ENCODE peak calls at places on chromosome 18, in five cellular contexts. One of them, this sample, is unnamed.

GRCh38 chr18:79531386-79531785 is 135.7 kb downstream of the NFATC1 start:
- DNase-seq in effector CD8-positive, alpha-beta T cell: no peak
- DNase-seq in thyroid gland: no peak
- DNase-seq in NCI-H82: no peak
- DNase-seq in foreskin fibroblast: no peak
- DNase-seq in this sample: no peak

GRCh38 chr18:61742555-61743429 is 150.0 kb downstream of the RNF152 start:
- DNase-seq in effector CD8-positive, alpha-beta T cell: no peak
- DNase-seq in thyroid gland: peak; percentile 42
- DNase-seq in NCI-H82: no peak
- DNase-seq in foreskin fibroblast: no peak
- DNase-seq in this sample: no peak

GRCh38 chr18:4069183-4069582 is 385.9 kb downstream of the DLGAP1 start:
- DNase-seq in effector CD8-positive, alpha-beta T cell: no peak
- DNase-seq in thyroid gland: no peak
- DNase-seq in NCI-H82: no peak
- DNase-seq in foreskin fibroblast: no peak
- DNase-seq in this sample: no peak

GRCh38 chr18:10042492-10042891 is 128.7 kb downstream of the VAPA start:
- DNase-seq in effector CD8-positive, alpha-beta T cell: no peak
- DNase-seq in thyroid gland: no peak
- DNase-seq in NCI-H82: no peak
- DNase-seq in foreskin fibroblast: no peak
- DNase-seq in this sample: no peak

GRCh38 chr18:72468011-72468710 is 76.0 kb downstream of the CBLN2 start:
- DNase-seq in effector CD8-positive, alpha-beta T cell: no peak
- DNase-seq in thyroid gland: no peak
- DNase-seq in NCI-H82: no peak
- DNase-seq in foreskin fibroblast: no peak
- DNase-seq in this sample: no peak

GRCh38 chr18:36811430-36811829 is 17.4 kb downstream of the TPGS2 start:
- DNase-seq in effector CD8-positive, alpha-beta T cell: no peak
- DNase-seq in thyroid gland: no peak
- DNase-seq in NCI-H82: no peak
- DNase-seq in foreskin fibroblast: no peak
- DNase-seq in this sample: no peak

GRCh38 chr18:74947875-74948274 is 261.1 kb downstream of the PTGR3 start:
- DNase-seq in effector CD8-positive, alpha-beta T cell: no peak
- DNase-seq in thyroid gland: no peak
- DNase-seq in NCI-H82: no peak
- DNase-seq in foreskin fibroblast: no peak
- DNase-seq in this sample: no peak

GRCh38 chr18:59376351-59376935 is 17.4 kb upstream of the LMAN1 start:
- DNase-seq in effector CD8-positive, alpha-beta T cell: no peak
- DNase-seq in thyroid gland: no peak
- DNase-seq in NCI-H82: peak; percentile 97
- DNase-seq in foreskin fibroblast: no peak
- DNase-seq in this sample: no peak

GRCh38 chr18:57353940-57354461 is 1.6 kb downstream of the ST8SIA3 start:
- DNase-seq in effector CD8-positive, alpha-beta T cell: no peak
- DNase-seq in thyroid gland: peak; percentile 5
- DNase-seq in NCI-H82: no peak
- DNase-seq in foreskin fibroblast: peak; percentile 24
- DNase-seq in this sample: peak; percentile 64

GRCh38 chr18:23203891-23204432 is 68.7 kb downstream of the CABLES1 start:
- DNase-seq in effector CD8-positive, alpha-beta T cell: no peak
- DNase-seq in thyroid gland: peak; percentile 37
- DNase-seq in NCI-H82: no peak
- DNase-seq in foreskin fibroblast: no peak
- DNase-seq in this sample: no peak

GRCh38 chr18:3581890-3582289 is 131.9 kb downstream of the TGIF1 start:
- DNase-seq in effector CD8-positive, alpha-beta T cell: no peak
- DNase-seq in thyroid gland: no peak
- DNase-seq in NCI-H82: no peak
- DNase-seq in foreskin fibroblast: no peak
- DNase-seq in this sample: no peak

GRCh38 chr18:54742120-54742519 is 86.2 kb upstream of the RAB27B start:
- DNase-seq in effector CD8-positive, alpha-beta T cell: no peak
- DNase-seq in thyroid gland: no peak
- DNase-seq in NCI-H82: no peak
- DNase-seq in foreskin fibroblast: no peak
- DNase-seq in this sample: no peak

GRCh38 chr18:23134780-23135678 is at the start of gene CABLES1:
- DNase-seq in effector CD8-positive, alpha-beta T cell: no peak
- DNase-seq in thyroid gland: peak; percentile 81
- DNase-seq in NCI-H82: peak; percentile 73
- DNase-seq in foreskin fibroblast: peak; percentile 28
- DNase-seq in this sample: peak; percentile 49

GRCh38 chr18:48106976-48107781 is 176.7 kb upstream of the SMAD2 start:
- DNase-seq in effector CD8-positive, alpha-beta T cell: no peak
- DNase-seq in thyroid gland: no peak
- DNase-seq in NCI-H82: no peak
- DNase-seq in foreskin fibroblast: no peak
- DNase-seq in this sample: no peak

GRCh38 chr18:46468431-46469180 is 188.4 kb downstream of the LOXHD1 start:
- DNase-seq in effector CD8-positive, alpha-beta T cell: no peak
- DNase-seq in thyroid gland: no peak
- DNase-seq in NCI-H82: no peak
- DNase-seq in foreskin fibroblast: no peak
- DNase-seq in this sample: no peak

GRCh38 chr18:43279015-43279758 is 1.9 kb upstream of the SYT4 start:
- DNase-seq in effector CD8-positive, alpha-beta T cell: no peak
- DNase-seq in thyroid gland: no peak
- DNase-seq in NCI-H82: peak; percentile 94
- DNase-seq in foreskin fibroblast: no peak
- DNase-seq in this sample: no peak

GRCh38 chr18:58831610-58832009 is 33.1 kb upstream of the ZNF532 start:
- DNase-seq in effector CD8-positive, alpha-beta T cell: no peak
- DNase-seq in thyroid gland: no peak
- DNase-seq in NCI-H82: no peak
- DNase-seq in foreskin fibroblast: peak; percentile 33
- DNase-seq in this sample: peak; percentile 47

GRCh38 chr18:28114472-28114871 is 62.5 kb downstream of the CDH2 start:
- DNase-seq in effector CD8-positive, alpha-beta T cell: no peak
- DNase-seq in thyroid gland: no peak
- DNase-seq in NCI-H82: no peak
- DNase-seq in foreskin fibroblast: peak; percentile 49
- DNase-seq in this sample: no peak

GRCh38 chr18:76429262-76430126 is 65.5 kb downstream of the ZNF516 start:
- DNase-seq in effector CD8-positive, alpha-beta T cell: no peak
- DNase-seq in thyroid gland: peak; percentile 48
- DNase-seq in NCI-H82: no peak
- DNase-seq in foreskin fibroblast: no peak
- DNase-seq in this sample: no peak

GRCh38 chr18:76977681-76978234 is 154.8 kb downstream of the MBP start:
- DNase-seq in effector CD8-positive, alpha-beta T cell: no peak
- DNase-seq in thyroid gland: no peak
- DNase-seq in NCI-H82: peak; percentile 72
- DNase-seq in foreskin fibroblast: no peak
- DNase-seq in this sample: no peak